ENCODE peak calls at places on chromosome 13, in nine cellular contexts. One of them, this sample, is unnamed. For H3K27me3 and H3K36me3, the result is how much of the 10 kb centered on the place peaks cover.

GRCh38 chr13:23330356-23330755 is 103.1 kb downstream of the SACS start:
- DNase-seq in colonic mucosa: no peak
- DNase-seq in endodermal cell: no peak
- DNase-seq in IMR-90: no peak
- DNase-seq in astrocyte: peak
- DNase-seq in GM23248: no peak
- DNase-seq in MM.1S: no peak
- DNase-seq in K562: no peak
- DNase-seq in fibroblast of lung: peak
- DNase-seq in this sample: no peak

GRCh38 chr13:96025283-96025682 is 27.9 kb downstream of the UGGT2 start:
- DNase-seq in K562: no peak
- DNase-seq in GM23248: peak
- DNase-seq in colonic mucosa: no peak
- DNase-seq in endodermal cell: no peak
- DNase-seq in MM.1S: no peak
- DNase-seq in astrocyte: no peak
- DNase-seq in fibroblast of lung: no peak
- DNase-seq in IMR-90: no peak
- DNase-seq in this sample: peak

GRCh38 chr13:29522044-29522685 is 73.3 kb downstream of the SLC7A1 start:
- DNase-seq in fibroblast of lung: peak
- DNase-seq in GM23248: peak
- DNase-seq in astrocyte: peak
- DNase-seq in endodermal cell: no peak
- DNase-seq in colonic mucosa: no peak
- DNase-seq in MM.1S: no peak
- DNase-seq in K562: no peak
- DNase-seq in IMR-90: peak
- DNase-seq in this sample: peak

GRCh38 chr13:21371011-21371410 is 88.1 kb downstream of the ZDHHC20 start:
- DNase-seq in fibroblast of lung: no peak
- DNase-seq in endodermal cell: no peak
- DNase-seq in MM.1S: no peak
- DNase-seq in K562: no peak
- DNase-seq in GM23248: peak
- DNase-seq in astrocyte: no peak
- DNase-seq in IMR-90: no peak
- DNase-seq in colonic mucosa: no peak
- DNase-seq in this sample: no peak

GRCh38 chr13:100707818-100708740 is 33.5 kb upstream of the TMTC4 start:
- DNase-seq in endodermal cell: no peak
- DNase-seq in colonic mucosa: no peak
- DNase-seq in GM23248: no peak
- DNase-seq in K562: peak
- DNase-seq in astrocyte: peak
- DNase-seq in IMR-90: no peak
- DNase-seq in fibroblast of lung: peak
- DNase-seq in MM.1S: no peak
- DNase-seq in this sample: no peak

GRCh38 chr13:38743499-38743898 is 56.6 kb downstream of the FREM2 start:
- DNase-seq in K562: no peak
- DNase-seq in colonic mucosa: no peak
- DNase-seq in IMR-90: no peak
- DNase-seq in GM23248: no peak
- DNase-seq in astrocyte: no peak
- DNase-seq in MM.1S: no peak
- DNase-seq in endodermal cell: no peak
- DNase-seq in fibroblast of lung: no peak
- DNase-seq in this sample: no peak

GRCh38 chr13:113464476-113464875 is 11.2 kb upstream of the ADPRHL1 start:
- DNase-seq in colonic mucosa: no peak
- DNase-seq in IMR-90: no peak
- DNase-seq in astrocyte: no peak
- DNase-seq in MM.1S: no peak
- DNase-seq in GM23248: no peak
- DNase-seq in endodermal cell: peak
- DNase-seq in K562: no peak
- DNase-seq in fibroblast of lung: no peak
- DNase-seq in this sample: no peak

GRCh38 chr13:94280845-94281244 is 198.6 kb downstream of the DCT start:
- DNase-seq in colonic mucosa: no peak
- DNase-seq in GM23248: no peak
- DNase-seq in fibroblast of lung: no peak
- DNase-seq in IMR-90: no peak
- DNase-seq in endodermal cell: no peak
- DNase-seq in MM.1S: no peak
- DNase-seq in K562: no peak
- DNase-seq in astrocyte: no peak
- DNase-seq in this sample: no peak

GRCh38 chr13:47420568-47420967 is 523.7 kb upstream of the HTR2A start:
- DNase-seq in K562: no peak
- DNase-seq in fibroblast of lung: peak
- DNase-seq in colonic mucosa: no peak
- DNase-seq in GM23248: peak
- DNase-seq in MM.1S: no peak
- DNase-seq in IMR-90: peak
- DNase-seq in astrocyte: peak
- DNase-seq in endodermal cell: peak
- DNase-seq in this sample: no peak

GRCh38 chr13:94390881-94391280 is 88.6 kb downstream of the DCT start:
- DNase-seq in IMR-90: peak
- DNase-seq in fibroblast of lung: peak
- DNase-seq in MM.1S: no peak
- DNase-seq in colonic mucosa: no peak
- DNase-seq in astrocyte: peak
- DNase-seq in K562: no peak
- DNase-seq in GM23248: peak
- DNase-seq in endodermal cell: no peak
- DNase-seq in this sample: no peak

GRCh38 chr13:46962286-46962941 is 65.6 kb upstream of the HTR2A start:
- DNase-seq in MM.1S: no peak
- DNase-seq in IMR-90: peak
- DNase-seq in colonic mucosa: no peak
- DNase-seq in GM23248: peak
- DNase-seq in astrocyte: peak
- DNase-seq in fibroblast of lung: peak
- DNase-seq in K562: peak
- DNase-seq in endodermal cell: no peak
- DNase-seq in this sample: no peak

GRCh38 chr13:99548448-99548847 is 47.2 kb downstream of the TM9SF2 start:
- DNase-seq in GM23248: no peak
- DNase-seq in fibroblast of lung: no peak
- DNase-seq in MM.1S: peak
- DNase-seq in endodermal cell: no peak
- DNase-seq in IMR-90: no peak
- DNase-seq in colonic mucosa: no peak
- DNase-seq in K562: no peak
- DNase-seq in astrocyte: no peak
- DNase-seq in this sample: no peak

GRCh38 chr13:72221276-72221962 is 354.4 kb upstream of the DACH1 start:
- DNase-seq in MM.1S: peak
- DNase-seq in colonic mucosa: peak
- DNase-seq in GM23248: no peak
- DNase-seq in K562: peak
- DNase-seq in astrocyte: no peak
- DNase-seq in IMR-90: no peak
- DNase-seq in endodermal cell: peak
- DNase-seq in fibroblast of lung: no peak
- DNase-seq in this sample: peak

DNA sequence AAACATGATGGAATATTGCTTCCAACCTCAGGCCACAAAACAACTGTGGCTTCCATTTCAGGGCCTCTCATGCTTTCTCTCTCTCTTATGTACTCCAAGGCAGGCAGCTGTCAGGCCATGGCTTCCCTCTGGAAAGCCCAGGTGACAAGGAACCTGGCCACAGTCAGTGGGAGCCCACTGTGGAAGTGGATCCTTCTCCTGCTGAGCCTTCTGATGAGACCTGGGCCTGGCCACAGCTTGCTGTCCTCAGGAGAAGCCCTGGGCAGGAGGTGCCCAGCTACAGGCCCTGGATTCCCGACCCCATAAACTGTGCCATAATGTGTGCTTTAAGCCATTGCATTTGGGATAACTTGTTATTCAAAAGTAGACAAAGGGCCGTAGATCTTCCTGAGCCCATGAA is 71.2 kb downstream of the SPACA7 start:
- DNase-seq in fibroblast of lung: no peak
- DNase-seq in IMR-90: no peak
- DNase-seq in MM.1S: no peak
- DNase-seq in GM23248: no peak
- DNase-seq in colonic mucosa: peak
- DNase-seq in astrocyte: no peak
- DNase-seq in endodermal cell: peak
- DNase-seq in K562: no peak
- DNase-seq in this sample: no peak
- H3K27me3 ChIP-seq in fibroblast of lung: under half
- H3K27me3 ChIP-seq in IMR-90: under half
- H3K27me3 ChIP-seq in MM.1S: half or more
- H3K27me3 ChIP-seq in GM23248: under half
- H3K27me3 ChIP-seq in colonic mucosa: under half
- H3K27me3 ChIP-seq in astrocyte: under half
- H3K27me3 ChIP-seq in endodermal cell: under half
- H3K27me3 ChIP-seq in K562: under half
- H3K27me3 ChIP-seq in this sample: under half

GRCh38 chr13:24381539-24382265 is 72.3 kb downstream of the C1QTNF9 start:
- DNase-seq in colonic mucosa: no peak
- DNase-seq in IMR-90: peak
- DNase-seq in fibroblast of lung: peak
- DNase-seq in GM23248: peak
- DNase-seq in K562: no peak
- DNase-seq in endodermal cell: no peak
- DNase-seq in MM.1S: no peak
- DNase-seq in astrocyte: peak
- DNase-seq in this sample: no peak
- H3K9ac ChIP-seq in colonic mucosa: no peak
- H3K9ac ChIP-seq in IMR-90: no peak
- H3K9ac ChIP-seq in fibroblast of lung: no peak
- H3K9ac ChIP-seq in GM23248: no peak
- H3K9ac ChIP-seq in K562: no peak
- H3K9ac ChIP-seq in endodermal cell: no peak
- H3K9ac ChIP-seq in MM.1S: no peak
- H3K9ac ChIP-seq in astrocyte: no peak
- H3K9ac ChIP-seq in this sample: no peak

GRCh38 chr13:110702089-110702488 is 3.8 kb downstream of the CARS2 start:
- DNase-seq in K562: no peak
- DNase-seq in colonic mucosa: no peak
- DNase-seq in fibroblast of lung: peak
- DNase-seq in astrocyte: no peak
- DNase-seq in MM.1S: no peak
- DNase-seq in endodermal cell: no peak
- DNase-seq in IMR-90: no peak
- DNase-seq in GM23248: peak
- DNase-seq in this sample: no peak

GRCh38 chr13:110698689-110699088 is 7.2 kb downstream of the CARS2 start:
- DNase-seq in K562: no peak
- DNase-seq in endodermal cell: no peak
- DNase-seq in IMR-90: no peak
- DNase-seq in GM23248: no peak
- DNase-seq in astrocyte: no peak
- DNase-seq in fibroblast of lung: no peak
- DNase-seq in MM.1S: peak
- DNase-seq in colonic mucosa: no peak
- DNase-seq in this sample: no peak

GRCh38 chr13:110700186-110700585 is 5.7 kb downstream of the CARS2 start:
- DNase-seq in astrocyte: no peak
- DNase-seq in endodermal cell: no peak
- DNase-seq in fibroblast of lung: no peak
- DNase-seq in colonic mucosa: no peak
- DNase-seq in GM23248: no peak
- DNase-seq in IMR-90: no peak
- DNase-seq in MM.1S: no peak
- DNase-seq in K562: no peak
- DNase-seq in this sample: no peak

GRCh38 chr13:110697842-110698241 is 8.1 kb downstream of the CARS2 start:
- DNase-seq in GM23248: no peak
- DNase-seq in IMR-90: no peak
- DNase-seq in astrocyte: no peak
- DNase-seq in colonic mucosa: no peak
- DNase-seq in MM.1S: no peak
- DNase-seq in K562: no peak
- DNase-seq in endodermal cell: no peak
- DNase-seq in fibroblast of lung: no peak
- DNase-seq in this sample: no peak

GRCh38 chr13:110699148-110700145 is 6.5 kb downstream of the CARS2 start:
- DNase-seq in GM23248: no peak
- DNase-seq in fibroblast of lung: no peak
- DNase-seq in endodermal cell: no peak
- DNase-seq in IMR-90: no peak
- DNase-seq in astrocyte: no peak
- DNase-seq in colonic mucosa: no peak
- DNase-seq in MM.1S: no peak
- DNase-seq in K562: no peak
- DNase-seq in this sample: no peak
- H3K36me3 ChIP-seq in GM23248: under half
- H3K36me3 ChIP-seq in fibroblast of lung: under half
- H3K36me3 ChIP-seq in endodermal cell: half or more
- H3K36me3 ChIP-seq in IMR-90: under half
- H3K36me3 ChIP-seq in astrocyte: under half
- H3K36me3 ChIP-seq in colonic mucosa: under half
- H3K36me3 ChIP-seq in MM.1S: under half
- H3K36me3 ChIP-seq in K562: half or more
- H3K36me3 ChIP-seq in this sample: half or more

GRCh38 chr13:112059457-112060317 is 7.3 kb upstream of the SOX1 start:
- DNase-seq in endodermal cell: no peak
- DNase-seq in colonic mucosa: no peak
- DNase-seq in fibroblast of lung: no peak
- DNase-seq in IMR-90: no peak
- DNase-seq in MM.1S: no peak
- DNase-seq in GM23248: no peak
- DNase-seq in K562: no peak
- DNase-seq in astrocyte: no peak
- DNase-seq in this sample: no peak
- H3K27me3 ChIP-seq in endodermal cell: half or more
- H3K27me3 ChIP-seq in colonic mucosa: half or more
- H3K27me3 ChIP-seq in fibroblast of lung: half or more
- H3K27me3 ChIP-seq in IMR-90: half or more
- H3K27me3 ChIP-seq in MM.1S: under half
- H3K27me3 ChIP-seq in GM23248: half or more
- H3K27me3 ChIP-seq in K562: under half
- H3K27me3 ChIP-seq in astrocyte: half or more
- H3K27me3 ChIP-seq in this sample: half or more

GRCh38 chr13:87698268-87698667 is 27.1 kb downstream of the SLITRK5 start:
- DNase-seq in fibroblast of lung: no peak
- DNase-seq in MM.1S: no peak
- DNase-seq in K562: no peak
- DNase-seq in colonic mucosa: no peak
- DNase-seq in GM23248: no peak
- DNase-seq in IMR-90: no peak
- DNase-seq in endodermal cell: no peak
- DNase-seq in astrocyte: no peak
- DNase-seq in this sample: no peak

GRCh38 chr13:87696458-87696857 is 25.3 kb downstream of the SLITRK5 start:
- DNase-seq in MM.1S: no peak
- DNase-seq in endodermal cell: peak
- DNase-seq in GM23248: no peak
- DNase-seq in fibroblast of lung: no peak
- DNase-seq in K562: no peak
- DNase-seq in IMR-90: no peak
- DNase-seq in colonic mucosa: no peak
- DNase-seq in astrocyte: no peak
- DNase-seq in this sample: no peak
- H3K9ac ChIP-seq in MM.1S: no peak
- H3K9ac ChIP-seq in endodermal cell: no peak
- H3K9ac ChIP-seq in GM23248: no peak
- H3K9ac ChIP-seq in fibroblast of lung: no peak
- H3K9ac ChIP-seq in K562: no peak
- H3K9ac ChIP-seq in IMR-90: no peak
- H3K9ac ChIP-seq in colonic mucosa: no peak
- H3K9ac ChIP-seq in astrocyte: no peak
- H3K9ac ChIP-seq in this sample: no peak

GRCh38 chr13:41361501-41361900 is 50.4 kb downstream of the NAA16 start:
- DNase-seq in GM23248: peak
- DNase-seq in astrocyte: no peak
- DNase-seq in colonic mucosa: no peak
- DNase-seq in IMR-90: peak
- DNase-seq in fibroblast of lung: peak
- DNase-seq in K562: no peak
- DNase-seq in endodermal cell: no peak
- DNase-seq in MM.1S: no peak
- DNase-seq in this sample: no peak
- H3K36me3 ChIP-seq in GM23248: under half
- H3K36me3 ChIP-seq in astrocyte: under half
- H3K36me3 ChIP-seq in colonic mucosa: under half
- H3K36me3 ChIP-seq in IMR-90: under half
- H3K36me3 ChIP-seq in fibroblast of lung: under half
- H3K36me3 ChIP-seq in K562: half or more
- H3K36me3 ChIP-seq in endodermal cell: half or more
- H3K36me3 ChIP-seq in MM.1S: under half
- H3K36me3 ChIP-seq in this sample: under half

This sample was measured in adipocyte.